ENCODE peak calls at places on chromosome 11, in four cellular contexts. U is AG08395, N is epithelial cell of prostate, L is NCI-H1436. I is an unnamed sample.

GRCh38 chr11:20387262-20388095 is at the start of gene PRMT3:
- DNase-seq in U (peak), N (peak), L (peak), I (peak)

GRCh38 chr11:11782532-11783110 is 59.2 kb upstream of the USP47 start:
- DNase-seq in U (no peak), N (no peak), L (peak), I (no peak)

GRCh38 chr11:108609681-108610080 is 16.1 kb upstream of the EXPH5 start:
- DNase-seq in U (no peak), N (no peak), L (no peak), I (no peak)

GRCh38 chr11:107830915-107831540 is 27.6 kb downstream of the SLC35F2 start:
- DNase-seq in U (no peak), N (peak), L (no peak), I (no peak)

GRCh38 chr11:2928605-2929510 is at the start of gene PHLDA2:
- DNase-seq in U (peak), N (no peak), L (no peak), I (peak)

GRCh38 chr11:128465946-128466688 is 121.2 kb downstream of the ETS1 start:
- DNase-seq in U (no peak), N (no peak), L (no peak), I (no peak)

GRCh38 chr11:96028746-96029145 is 104.8 kb upstream of the MTMR2 start:
- DNase-seq in U (no peak), N (no peak), L (no peak), I (no peak)

GRCh38 chr11:10875430-10876021 is 17.7 kb upstream of the ZBED5 start:
- DNase-seq in U (no peak), N (no peak), L (no peak), I (no peak)

GRCh38 chr11:105164226-105164625 is 24.7 kb upstream of the CARD18 start:
- DNase-seq in U (no peak), N (no peak), L (no peak), I (no peak)

GRCh38 chr11:112752563-112752962 is 208.7 kb upstream of the NCAM1 start:
- DNase-seq in U (no peak), N (no peak), L (no peak), I (no peak)

GRCh38 chr11:112831969-112832368 is 129.3 kb upstream of the NCAM1 start:
- DNase-seq in U (no peak), N (no peak), L (no peak), I (no peak)

GRCh38 chr11:65363770-65364169 is 9.2 kb downstream of the TIGD3 start:
- DNase-seq in U (no peak), N (no peak), L (no peak), I (no peak)

GRCh38 chr11:45266693-45267451 is 19.3 kb downstream of the SYT13 start:
- DNase-seq in U (no peak), N (no peak), L (no peak), I (peak)

I was measured in GM20000.